ENCODE peak calls at places on chromosomes 11 and 22, in nine cellular contexts. O is brain microvascular endothelial cell, F is naive B cell, U is ovary, C is iPS-NIHi11, W is iris pigment epithelial cell, T is transverse colon, M is psoas muscle, G is nucleus accumbens. B is an unnamed sample.

GRCh38 chr22:16563555-16564520 is 28.8 kb downstream of the CCT8L2 start:
- DNase-seq in O (no peak), F (no peak), U (no peak), C (no peak), W (no peak), T (no peak), M (peak), G (no peak), B (no peak)

GRCh38 chr22:37502342-37503182 is 16.4 kb upstream of the MFNG start:
- DNase-seq in O (no peak), F (no peak), U (no peak), C (no peak), W (no peak), T (peak), M (no peak), G (no peak), B (no peak)

GRCh38 chr11:119340335-119341221 is at the start of gene C1QTNF5:
- DNase-seq in O (no peak), F (no peak), U (peak), C (peak), W (no peak), T (peak), M (peak), G (no peak), B (peak)

GRCh38 chr11:17648528-17648927 is 70.8 kb upstream of the MYOD1 start:
- DNase-seq in O (no peak), F (no peak), U (no peak), C (no peak), W (no peak), T (no peak), M (no peak), G (no peak), B (no peak)

GRCh38 chr11:2110521-2110920 is 28.7 kb downstream of the IGF2 start:
- DNase-seq in O (no peak), F (no peak), U (no peak), C (no peak), W (no peak), T (no peak), M (peak), G (no peak), B (no peak)

GRCh38 chr11:17013548-17014320 is 480 bp downstream of the PLEKHA7 start:
- DNase-seq in O (no peak), F (peak), U (no peak), C (peak), W (no peak), T (peak), M (peak), G (no peak), B (peak)

GRCh38 chr22:18115844-18116480 is 5.4 kb downstream of the TUBA8 start:
- DNase-seq in O (no peak), F (no peak), U (no peak), C (no peak), W (no peak), T (no peak), M (peak), G (no peak), B (no peak)

GRCh38 chr11:32751381-32751780 is 43.1 kb downstream of the CCDC73 start:
- DNase-seq in O (no peak), F (no peak), U (no peak), C (peak), W (no peak), T (no peak), M (no peak), G (no peak), B (peak)

GRCh38 chr11:45852712-45853101 is 5.4 kb downstream of the CRY2 start:
- DNase-seq in O (no peak), F (no peak), U (no peak), C (peak), W (no peak), T (no peak), M (peak), G (no peak), B (no peak)

GRCh38 chr22:27135582-27135981 is 478.2 kb downstream of the MIAT start:
- DNase-seq in O (peak), F (no peak), U (no peak), C (no peak), W (peak), T (no peak), M (no peak), G (no peak), B (no peak)

GRCh38 chr11:11027271-11027670 is 169.4 kb upstream of the ZBED5 start:
- DNase-seq in O (peak), F (no peak), U (no peak), C (no peak), W (peak), T (no peak), M (no peak), G (no peak), B (no peak)

GRCh38 chr11:64710418-64711137 is 12.4 kb downstream of the NRXN2 start:
- DNase-seq in O (peak), F (no peak), U (no peak), C (no peak), W (peak), T (no peak), M (no peak), G (no peak), B (no peak)

GRCh38 chr11:133516845-133517244 is 15.5 kb downstream of the OPCML start:
- DNase-seq in O (no peak), F (no peak), U (no peak), C (no peak), W (no peak), T (no peak), M (no peak), G (no peak), B (no peak)

GRCh38 chr11:11279956-11280689 is 72.9 kb downstream of the CSNK2A3 start:
- DNase-seq in O (peak), F (no peak), U (no peak), C (peak), W (peak), T (no peak), M (no peak), G (no peak), B (peak)

GRCh38 chr22:23781533-23781932 is 5.2 kb upstream of the SMARCB1 start:
- DNase-seq in O (peak), F (no peak), U (no peak), C (no peak), W (peak), T (no peak), M (peak), G (no peak), B (no peak)

GRCh38 chr22:48822278-48823233 is 1005.1 kb downstream of the BRD1 start:
- DNase-seq in O (no peak), F (no peak), U (no peak), C (no peak), W (no peak), T (no peak), M (no peak), G (no peak), B (no peak)

GRCh38 chr22:19051381-19051780 is 70.8 kb downstream of the DGCR2 start:
- DNase-seq in O (no peak), F (no peak), U (no peak), C (no peak), W (no peak), T (no peak), M (no peak), G (no peak), B (no peak)

B was measured in sigmoid colon.